ENCODE peak calls at places on chromosomes 11 and 22, in five cellular contexts. N is astrocyte of the cerebellum, R is AG04450, G is transverse colon, D is thyroid gland. T is an unnamed sample.

GRCh38 chr22:17705565-17706450 is 67.3 kb downstream of the BCL2L13 start:
- DNase-seq in N (no peak), D (no peak), R (no peak), G (no peak), T (no peak)

GRCh38 chr11:110758012-110758411 is 45.8 kb upstream of the ARHGAP20 start:
- DNase-seq in R (no peak), G (no peak), D (no peak), N (no peak), T (no peak)

GRCh38 chr11:67261942-67262681 is 4.2 kb upstream of the GRK2 start:
- DNase-seq in G (peak), D (no peak), N (no peak), R (no peak), T (no peak)

GRCh38 chr22:36368359-36368983 is 19.3 kb downstream of the MYH9 start:
- DNase-seq in R (peak), G (no peak), D (peak), N (peak), T (no peak)

GRCh38 chr22:44488354-44488753 is 9.7 kb downstream of the RTL6 start:
- DNase-seq in N (no peak), G (no peak), R (no peak), D (no peak), T (no peak)

GRCh38 chr22:33579448-33580093 is 340.7 kb downstream of the LARGE1 start:
- DNase-seq in R (no peak), N (peak), D (peak), G (peak), T (peak)

GRCh38 chr11:22491826-22492225 is 133.8 kb downstream of the FANCF start:
- DNase-seq in R (no peak), N (peak), G (no peak), D (no peak), T (peak)

GRCh38 chr22:19131685-19132015 is 542 bp downstream of the TSSK2 start:
- DNase-seq in D (no peak), N (no peak), R (no peak), G (no peak), T (no peak)

GRCh38 chr11:114551060-114551459 is 8.6 kb downstream of the NXPE1 start:
- DNase-seq in G (no peak), D (no peak), N (no peak), R (no peak), T (no peak)

DNA sequence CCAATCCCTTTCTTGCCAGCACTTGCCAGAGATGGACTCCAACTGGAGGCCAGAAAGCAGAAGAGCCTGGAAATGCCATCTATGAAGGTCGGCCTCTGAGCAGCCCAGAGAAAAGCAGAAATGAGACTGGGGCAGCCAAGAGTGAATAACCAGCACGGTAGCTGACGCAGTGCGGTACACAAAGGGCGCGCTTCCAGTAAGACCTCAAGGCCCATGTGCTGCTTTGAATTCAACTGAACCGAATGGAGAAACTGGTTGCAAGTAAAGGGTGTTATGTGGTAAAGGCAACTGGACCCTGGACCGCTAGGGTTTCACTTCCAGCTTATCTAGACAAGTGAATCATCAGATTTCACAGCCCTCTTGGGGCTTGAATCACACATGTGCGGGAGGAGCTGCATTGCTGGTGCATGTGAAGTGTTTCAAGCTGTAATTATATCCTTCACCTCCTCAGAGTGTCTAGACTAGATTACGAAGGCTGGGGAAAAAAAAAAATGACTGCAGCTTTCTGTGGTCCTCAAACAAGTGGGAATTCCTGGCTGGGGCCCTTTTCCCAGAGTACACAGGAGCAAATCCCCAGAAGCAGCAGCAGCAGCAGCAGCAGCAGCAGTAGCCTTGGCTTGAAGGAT is 128.9 kb downstream of the CCDC34 start:
- DNase-seq in D (no peak), N (peak), G (peak), R (peak), T (peak)
- TF ChIP-seq CTCF in D (no peak), N (peak), G (no peak), R (no peak), T (no peak)

DNA sequence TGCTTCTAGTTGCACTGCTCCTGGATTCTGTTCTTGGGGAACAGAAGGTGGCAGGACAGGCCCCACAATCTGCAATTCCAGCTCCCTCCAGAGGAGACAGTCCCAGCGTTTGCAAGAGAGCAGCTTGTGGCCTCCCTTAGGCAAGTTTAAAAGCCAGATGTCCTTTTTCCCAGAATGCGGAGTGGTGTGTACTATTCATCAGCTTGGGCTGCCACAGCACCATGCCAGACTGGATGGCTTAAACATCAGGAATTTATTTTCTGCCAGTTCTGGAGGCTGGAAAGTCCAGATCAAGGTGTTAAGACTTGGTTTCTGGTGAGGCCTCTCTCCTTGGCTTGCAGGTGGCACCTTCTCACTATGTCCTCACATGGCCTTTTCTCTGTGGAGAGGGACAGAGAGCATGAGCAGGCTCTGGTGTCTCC is 11.7 kb downstream of the MIAT start:
- DNase-seq in R (no peak), G (peak), N (no peak), D (no peak), T (peak)
- TF ChIP-seq CTCF in R (peak), G (no peak), N (peak), D (no peak), T (peak)

DNA sequence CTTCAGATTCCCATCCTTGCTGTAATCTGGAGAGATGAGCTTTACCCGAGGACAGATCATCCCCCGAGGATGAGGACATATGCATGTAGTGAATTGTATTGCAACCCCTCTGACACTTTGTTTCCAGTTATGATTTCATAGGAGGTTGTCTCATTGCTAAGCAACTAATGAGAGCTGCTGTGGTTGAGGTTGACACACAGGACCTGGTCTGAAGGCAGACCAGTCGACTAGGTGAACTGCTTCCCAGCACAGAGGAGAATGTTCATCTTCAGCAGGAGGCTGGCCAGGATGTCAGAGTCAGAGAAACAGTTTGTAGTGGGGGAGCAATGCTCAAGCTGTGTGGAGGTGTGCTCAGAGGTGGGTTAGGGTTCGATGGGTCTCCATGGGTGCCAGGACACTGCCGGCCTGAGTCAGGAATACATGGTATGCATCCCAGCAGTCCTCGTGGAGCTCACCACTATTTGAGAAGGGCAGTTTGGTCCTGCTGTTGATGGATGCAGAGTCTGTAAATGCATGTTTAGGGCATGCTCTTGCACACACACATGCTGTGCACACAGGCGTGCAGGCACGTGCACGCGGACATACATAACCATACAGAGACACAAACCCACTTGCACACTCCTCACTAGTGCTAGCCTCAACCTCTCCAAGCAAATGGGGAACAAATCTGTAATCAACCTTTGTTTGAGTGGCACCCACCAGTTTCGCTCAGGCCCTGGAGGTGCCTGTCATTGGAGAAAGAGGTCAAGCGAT is 153.7 kb downstream of the TBC1D22A start:
- DNase-seq in R (no peak), N (no peak), G (no peak), D (no peak), T (no peak)
- TF ChIP-seq CTCF in R (no peak), N (no peak), G (no peak), D (no peak), T (no peak)

GRCh38 chr11:60944504-60945294 is 7.3 kb downstream of the SLC15A3 start:
- DNase-seq in G (no peak), R (no peak), D (no peak), N (no peak), T (no peak)
- TF ChIP-seq CTCF in G (no peak), R (peak), D (no peak), N (no peak), T (peak)

GRCh38 chr11:68326334-68327215 is 14.2 kb downstream of the LRP5 start:
- DNase-seq in D (no peak), G (peak), N (no peak), R (no peak), T (no peak)

GRCh38 chr11:68324241-68324640 is 11.8 kb downstream of the LRP5 start:
- DNase-seq in N (no peak), G (no peak), R (no peak), D (no peak), T (no peak)

GRCh38 chr11:68325894-68326220 is 13.5 kb downstream of the LRP5 start:
- DNase-seq in D (no peak), G (no peak), R (no peak), N (no peak), T (no peak)

GRCh38 chr11:68324695-68325094 is 12.3 kb downstream of the LRP5 start:
- DNase-seq in D (no peak), R (no peak), N (no peak), G (no peak), T (no peak)

DNA sequence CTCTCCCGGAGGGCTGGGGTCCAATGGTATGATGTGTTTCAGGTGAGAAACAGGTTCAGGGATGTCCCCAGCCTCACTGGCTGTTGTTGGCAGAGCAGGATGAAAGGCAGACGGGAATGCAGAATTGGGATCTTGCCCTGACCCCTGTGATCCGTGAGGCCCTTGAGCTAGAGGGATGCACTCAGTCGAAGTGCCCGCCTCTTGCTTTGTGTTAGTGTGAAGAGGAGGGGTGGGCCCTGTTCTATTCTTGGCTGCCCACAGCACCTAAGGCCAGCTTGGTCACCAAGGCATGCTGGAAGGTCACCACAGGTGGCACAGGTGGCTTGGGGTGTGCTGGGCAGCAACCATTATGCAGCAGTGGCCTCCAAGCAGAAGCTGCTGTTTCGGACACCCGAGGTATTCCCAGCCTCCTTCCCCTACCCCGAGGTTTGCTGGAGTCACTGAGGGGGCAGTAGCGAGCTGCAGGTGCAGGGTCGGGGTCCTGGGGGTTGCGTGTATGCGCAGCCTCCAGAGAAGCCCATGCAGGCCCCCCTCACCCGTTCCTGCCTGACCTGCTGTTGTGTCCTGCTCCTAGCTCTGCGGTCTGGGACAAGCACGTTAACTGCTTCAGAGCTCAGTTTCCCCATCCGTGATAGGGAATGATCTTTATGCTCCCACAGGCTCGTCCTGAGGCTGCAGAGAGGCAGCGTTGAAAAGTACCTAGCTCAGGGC is 12.9 kb downstream of the LRP5 start:
- DNase-seq in R (no peak), N (no peak), D (no peak), G (no peak), T (no peak)
- TF ChIP-seq CTCF in R (no peak), N (no peak), D (no peak), G (no peak), T (no peak)

GRCh38 chr11:104907521-104908185 is 9.4 kb upstream of the CASP12 start:
- DNase-seq in N (no peak), R (peak), G (no peak), D (no peak), T (no peak)

GRCh38 chr11:104908186-104908531 is 9.9 kb upstream of the CASP12 start:
- DNase-seq in D (no peak), R (no peak), G (no peak), N (no peak), T (no peak)

DNA sequence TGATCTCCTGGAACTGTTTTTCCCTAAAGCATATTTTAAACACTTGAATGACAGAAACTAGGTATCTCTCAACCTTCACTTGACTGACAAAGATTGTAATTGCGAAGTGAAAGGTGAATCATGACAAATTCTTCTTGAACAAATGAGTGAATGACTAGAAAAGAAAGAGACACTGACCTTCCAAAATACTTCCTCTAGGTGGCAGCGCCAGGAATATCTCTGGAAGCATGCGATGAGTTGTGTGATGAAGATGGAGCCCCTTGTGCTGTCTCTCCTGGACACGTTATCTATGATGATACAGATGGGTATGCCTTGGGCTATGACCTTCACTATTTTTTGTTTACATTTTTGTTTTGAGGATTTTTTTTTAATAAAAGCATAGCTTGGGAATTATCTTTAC is 7.0 kb upstream of the CASP12 start:
- DNase-seq in R (no peak), G (no peak), N (no peak), D (no peak), T (no peak)
- TF ChIP-seq CTCF in R (no peak), G (no peak), N (no peak), D (no peak), T (no peak)

T was measured in AG09319.